ENCODE peak calls at places on chromosomes 5 and 9, in ten cellular contexts. One of them, this sample, is unnamed. For H3K4me1, the result is how much of the 10 kb centered on the place peaks cover.

GRCh38 chr9:93683331-93684134 is 107.1 kb downstream of the PHF2 start:
- DNase-seq in CD8-positive, alpha-beta T cell: no peak
- DNase-seq in IMR-90: no peak
- DNase-seq in esophagus squamous epithelium: no peak
- DNase-seq in H9: peak
- DNase-seq in HepG2: no peak
- DNase-seq in fibroblast of lung: no peak
- DNase-seq in tibial artery: peak
- DNase-seq in right cardiac atrium: no peak
- DNase-seq in tibial nerve: no peak
- DNase-seq in this sample: no peak

GRCh38 chr5:82406200-82406773 is 128.1 kb upstream of the RPS23 start:
- DNase-seq in right cardiac atrium: no peak
- DNase-seq in CD8-positive, alpha-beta T cell: no peak
- DNase-seq in HepG2: no peak
- DNase-seq in esophagus squamous epithelium: no peak
- DNase-seq in H9: no peak
- DNase-seq in IMR-90: peak
- DNase-seq in fibroblast of lung: peak
- DNase-seq in tibial artery: no peak
- DNase-seq in tibial nerve: no peak
- DNase-seq in this sample: no peak

GRCh38 chr5:149177911-149178565 is 36.7 kb downstream of the ABLIM3 start:
- DNase-seq in HepG2: no peak
- DNase-seq in tibial nerve: no peak
- DNase-seq in fibroblast of lung: peak
- DNase-seq in IMR-90: peak
- DNase-seq in H9: no peak
- DNase-seq in CD8-positive, alpha-beta T cell: no peak
- DNase-seq in esophagus squamous epithelium: no peak
- DNase-seq in right cardiac atrium: peak
- DNase-seq in tibial artery: no peak
- DNase-seq in this sample: no peak

GRCh38 chr5:128644863-128645262 is 106.8 kb upstream of the FBN2 start:
- DNase-seq in HepG2: no peak
- DNase-seq in fibroblast of lung: peak
- DNase-seq in CD8-positive, alpha-beta T cell: no peak
- DNase-seq in right cardiac atrium: no peak
- DNase-seq in H9: no peak
- DNase-seq in tibial nerve: no peak
- DNase-seq in tibial artery: no peak
- DNase-seq in IMR-90: peak
- DNase-seq in esophagus squamous epithelium: no peak
- DNase-seq in this sample: no peak

GRCh38 chr9:108553111-108553635 is 302.6 kb downstream of the ACTL7B start:
- DNase-seq in HepG2: no peak
- DNase-seq in right cardiac atrium: no peak
- DNase-seq in IMR-90: no peak
- DNase-seq in tibial nerve: no peak
- DNase-seq in tibial artery: no peak
- DNase-seq in fibroblast of lung: no peak
- DNase-seq in esophagus squamous epithelium: no peak
- DNase-seq in H9: no peak
- DNase-seq in CD8-positive, alpha-beta T cell: no peak
- DNase-seq in this sample: no peak

GRCh38 chr9:137339606-137340462 is 37.8 kb upstream of the NRARP start:
- DNase-seq in fibroblast of lung: no peak
- DNase-seq in HepG2: no peak
- DNase-seq in tibial artery: no peak
- DNase-seq in tibial nerve: no peak
- DNase-seq in H9: no peak
- DNase-seq in esophagus squamous epithelium: no peak
- DNase-seq in IMR-90: peak
- DNase-seq in right cardiac atrium: no peak
- DNase-seq in CD8-positive, alpha-beta T cell: no peak
- DNase-seq in this sample: no peak

GRCh38 chr5:130141689-130142320 is 237.5 kb downstream of the CHSY3 start:
- DNase-seq in tibial nerve: no peak
- DNase-seq in CD8-positive, alpha-beta T cell: no peak
- DNase-seq in H9: peak
- DNase-seq in fibroblast of lung: peak
- DNase-seq in IMR-90: no peak
- DNase-seq in right cardiac atrium: peak
- DNase-seq in tibial artery: no peak
- DNase-seq in HepG2: no peak
- DNase-seq in esophagus squamous epithelium: no peak
- DNase-seq in this sample: no peak

GRCh38 chr5:154288145-154288544 is 97.6 kb downstream of the GALNT10 start:
- DNase-seq in tibial artery: no peak
- DNase-seq in esophagus squamous epithelium: no peak
- DNase-seq in HepG2: peak
- DNase-seq in CD8-positive, alpha-beta T cell: no peak
- DNase-seq in H9: no peak
- DNase-seq in tibial nerve: peak
- DNase-seq in fibroblast of lung: peak
- DNase-seq in IMR-90: peak
- DNase-seq in right cardiac atrium: peak
- DNase-seq in this sample: peak

GRCh38 chr5:96259211-96259772 is 173.8 kb downstream of the PCSK1 start:
- DNase-seq in CD8-positive, alpha-beta T cell: no peak
- DNase-seq in right cardiac atrium: no peak
- DNase-seq in H9: no peak
- DNase-seq in IMR-90: peak
- DNase-seq in tibial artery: no peak
- DNase-seq in HepG2: peak
- DNase-seq in esophagus squamous epithelium: no peak
- DNase-seq in fibroblast of lung: peak
- DNase-seq in tibial nerve: no peak
- DNase-seq in this sample: no peak

GRCh38 chr5:130975847-130976246 is 189.2 kb downstream of the HINT1 start:
- DNase-seq in CD8-positive, alpha-beta T cell: no peak
- DNase-seq in fibroblast of lung: no peak
- DNase-seq in HepG2: no peak
- DNase-seq in IMR-90: no peak
- DNase-seq in right cardiac atrium: no peak
- DNase-seq in esophagus squamous epithelium: no peak
- DNase-seq in tibial artery: no peak
- DNase-seq in tibial nerve: no peak
- DNase-seq in H9: no peak
- DNase-seq in this sample: no peak

GRCh38 chr9:70479880-70480291 is 65.4 kb upstream of the KLF9 start:
- DNase-seq in IMR-90: peak
- DNase-seq in tibial nerve: no peak
- DNase-seq in CD8-positive, alpha-beta T cell: no peak
- DNase-seq in H9: peak
- DNase-seq in right cardiac atrium: peak
- DNase-seq in fibroblast of lung: peak
- DNase-seq in HepG2: no peak
- DNase-seq in esophagus squamous epithelium: no peak
- DNase-seq in tibial artery: peak
- DNase-seq in this sample: peak
- H3K4me1 ChIP-seq in IMR-90: under half
- H3K4me1 ChIP-seq in tibial nerve: half or more
- H3K4me1 ChIP-seq in CD8-positive, alpha-beta T cell: under half
- H3K4me1 ChIP-seq in H9: under half
- H3K4me1 ChIP-seq in right cardiac atrium: under half
- H3K4me1 ChIP-seq in fibroblast of lung: under half
- H3K4me1 ChIP-seq in HepG2: under half
- H3K4me1 ChIP-seq in esophagus squamous epithelium: half or more
- H3K4me1 ChIP-seq in tibial artery: half or more
- H3K4me1 ChIP-seq in this sample: half or more

DNA sequence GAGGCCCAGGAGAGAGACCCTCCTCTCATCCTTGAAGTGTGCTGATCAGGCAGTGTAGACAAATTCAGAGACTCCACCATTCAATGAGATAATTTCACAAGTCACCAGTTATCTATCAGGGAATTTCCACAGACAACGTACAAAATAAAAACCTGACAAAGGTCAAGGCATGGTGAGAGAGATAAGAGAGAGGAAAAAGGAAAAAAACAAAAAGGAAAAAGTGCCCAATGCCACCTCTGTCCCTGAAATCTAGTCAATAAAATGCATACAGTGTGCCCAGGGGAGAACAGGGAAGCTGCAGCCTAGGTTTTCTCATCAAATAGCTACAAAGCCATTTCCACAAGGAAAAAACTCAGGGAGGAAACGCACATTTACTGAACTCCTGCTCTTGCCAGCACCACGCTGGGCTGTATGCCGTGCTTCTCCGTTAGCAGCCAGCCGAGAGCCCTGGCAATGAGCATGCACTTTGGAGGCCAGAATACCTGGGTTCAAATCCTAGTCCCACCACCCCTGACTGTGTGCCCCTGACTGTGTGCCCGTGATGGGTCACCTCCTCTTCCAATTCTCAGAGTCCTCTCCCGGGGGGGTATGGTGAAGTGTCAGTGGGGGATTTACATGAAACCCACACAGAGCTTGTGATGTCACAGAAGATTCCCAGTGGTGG is 11.6 kb downstream of the WHRN start:
- DNase-seq in tibial nerve: no peak
- DNase-seq in esophagus squamous epithelium: no peak
- DNase-seq in H9: no peak
- DNase-seq in IMR-90: no peak
- DNase-seq in HepG2: no peak
- DNase-seq in fibroblast of lung: no peak
- DNase-seq in right cardiac atrium: no peak
- DNase-seq in tibial artery: no peak
- DNase-seq in CD8-positive, alpha-beta T cell: no peak
- DNase-seq in this sample: no peak
- H3K4me1 ChIP-seq in tibial nerve: under half
- H3K4me1 ChIP-seq in esophagus squamous epithelium: under half
- H3K4me1 ChIP-seq in H9: under half
- H3K4me1 ChIP-seq in IMR-90: under half
- H3K4me1 ChIP-seq in HepG2: under half
- H3K4me1 ChIP-seq in fibroblast of lung: under half
- H3K4me1 ChIP-seq in right cardiac atrium: under half
- H3K4me1 ChIP-seq in tibial artery: under half
- H3K4me1 ChIP-seq in CD8-positive, alpha-beta T cell: under half
- H3K4me1 ChIP-seq in this sample: under half

GRCh38 chr5:147626494-147626893 is 116.6 kb upstream of the DPYSL3 start:
- DNase-seq in HepG2: no peak
- DNase-seq in tibial nerve: no peak
- DNase-seq in IMR-90: no peak
- DNase-seq in CD8-positive, alpha-beta T cell: no peak
- DNase-seq in fibroblast of lung: no peak
- DNase-seq in right cardiac atrium: no peak
- DNase-seq in H9: no peak
- DNase-seq in tibial artery: no peak
- DNase-seq in esophagus squamous epithelium: no peak
- DNase-seq in this sample: no peak

GRCh38 chr5:147629196-147629595 is 119.3 kb upstream of the DPYSL3 start:
- DNase-seq in HepG2: no peak
- DNase-seq in tibial artery: no peak
- DNase-seq in right cardiac atrium: no peak
- DNase-seq in IMR-90: no peak
- DNase-seq in CD8-positive, alpha-beta T cell: no peak
- DNase-seq in H9: no peak
- DNase-seq in fibroblast of lung: no peak
- DNase-seq in esophagus squamous epithelium: no peak
- DNase-seq in tibial nerve: no peak
- DNase-seq in this sample: no peak

GRCh38 chr5:147633173-147633572 is 123.3 kb upstream of the DPYSL3 start:
- DNase-seq in right cardiac atrium: no peak
- DNase-seq in tibial artery: no peak
- DNase-seq in CD8-positive, alpha-beta T cell: no peak
- DNase-seq in tibial nerve: no peak
- DNase-seq in IMR-90: no peak
- DNase-seq in fibroblast of lung: no peak
- DNase-seq in HepG2: no peak
- DNase-seq in esophagus squamous epithelium: no peak
- DNase-seq in H9: no peak
- DNase-seq in this sample: no peak

GRCh38 chr5:147631428-147631985 is 121.6 kb upstream of the DPYSL3 start:
- DNase-seq in fibroblast of lung: no peak
- DNase-seq in esophagus squamous epithelium: no peak
- DNase-seq in H9: no peak
- DNase-seq in tibial nerve: no peak
- DNase-seq in right cardiac atrium: no peak
- DNase-seq in HepG2: no peak
- DNase-seq in CD8-positive, alpha-beta T cell: no peak
- DNase-seq in IMR-90: no peak
- DNase-seq in tibial artery: no peak
- DNase-seq in this sample: no peak

DNA sequence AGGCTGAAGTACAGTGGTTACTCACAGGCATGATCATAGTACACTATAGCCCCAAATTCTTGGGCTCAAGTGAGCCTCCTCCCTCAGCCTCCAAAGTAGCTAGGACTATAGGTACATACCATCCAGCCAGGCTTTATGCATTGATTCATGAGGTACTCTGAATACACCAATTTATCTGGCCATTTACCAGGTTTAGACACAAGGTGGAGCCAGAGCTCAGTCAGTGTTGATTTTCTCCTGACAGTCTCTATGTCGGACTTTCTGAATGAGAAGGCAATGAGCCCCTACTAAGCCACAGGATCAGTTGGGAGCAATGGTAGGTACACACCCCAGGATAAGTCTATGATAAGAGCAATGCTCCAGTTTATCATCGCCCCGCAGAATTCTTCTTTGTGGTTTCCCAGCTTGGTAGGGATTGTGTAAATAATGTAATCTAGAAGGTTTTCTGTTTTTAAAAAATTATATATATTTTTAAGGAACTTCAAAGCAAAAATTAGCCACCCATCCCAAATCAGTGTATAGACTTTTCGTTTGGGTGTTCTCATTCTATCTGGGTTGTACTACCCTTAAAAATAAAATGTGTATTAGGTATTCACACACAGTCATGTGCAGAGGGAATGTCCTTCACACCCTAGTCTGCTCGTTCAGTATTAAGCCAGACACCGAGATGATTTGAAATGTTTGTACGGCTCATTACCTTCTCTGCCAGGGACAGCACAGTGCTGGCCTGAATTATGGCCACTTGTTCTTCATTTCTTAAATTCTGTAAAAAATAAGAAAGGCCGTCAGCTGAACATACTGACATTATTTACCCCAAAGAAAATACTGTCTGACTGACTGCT is 118.4 kb upstream of the DPYSL3 start:
- DNase-seq in fibroblast of lung: peak
- DNase-seq in IMR-90: peak
- DNase-seq in tibial nerve: peak
- DNase-seq in HepG2: peak
- DNase-seq in H9: peak
- DNase-seq in esophagus squamous epithelium: no peak
- DNase-seq in right cardiac atrium: no peak
- DNase-seq in CD8-positive, alpha-beta T cell: peak
- DNase-seq in tibial artery: no peak
- DNase-seq in this sample: peak
- H3K4me1 ChIP-seq in fibroblast of lung: under half
- H3K4me1 ChIP-seq in IMR-90: under half
- H3K4me1 ChIP-seq in tibial nerve: under half
- H3K4me1 ChIP-seq in HepG2: under half
- H3K4me1 ChIP-seq in H9: under half
- H3K4me1 ChIP-seq in esophagus squamous epithelium: under half
- H3K4me1 ChIP-seq in right cardiac atrium: under half
- H3K4me1 ChIP-seq in CD8-positive, alpha-beta T cell: under half
- H3K4me1 ChIP-seq in tibial artery: under half
- H3K4me1 ChIP-seq in this sample: under half

DNA sequence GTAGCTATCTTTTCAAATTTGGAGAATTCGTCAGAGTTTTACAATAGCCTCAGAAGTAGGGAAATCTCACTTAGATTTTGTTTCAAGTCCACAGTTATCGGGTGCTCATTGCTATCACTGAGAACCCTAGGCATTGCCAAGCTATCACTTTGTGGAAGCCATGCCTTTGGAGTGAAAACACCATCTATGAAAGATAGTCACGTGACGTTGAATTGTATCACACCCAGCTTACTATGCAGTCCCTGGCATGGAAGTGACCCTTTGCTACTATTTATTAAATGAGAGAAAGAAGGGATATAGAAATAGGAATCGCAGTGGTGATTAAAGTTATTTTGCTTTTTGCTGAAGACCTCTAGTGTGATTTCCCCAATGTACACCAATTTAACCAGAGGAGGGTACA is 97.2 kb downstream of the AOPEP start:
- DNase-seq in IMR-90: no peak
- DNase-seq in right cardiac atrium: no peak
- DNase-seq in HepG2: no peak
- DNase-seq in tibial nerve: no peak
- DNase-seq in tibial artery: no peak
- DNase-seq in H9: no peak
- DNase-seq in esophagus squamous epithelium: no peak
- DNase-seq in fibroblast of lung: no peak
- DNase-seq in CD8-positive, alpha-beta T cell: no peak
- DNase-seq in this sample: no peak
- H3K4me1 ChIP-seq in IMR-90: under half
- H3K4me1 ChIP-seq in right cardiac atrium: under half
- H3K4me1 ChIP-seq in HepG2: half or more
- H3K4me1 ChIP-seq in tibial nerve: under half
- H3K4me1 ChIP-seq in tibial artery: under half
- H3K4me1 ChIP-seq in H9: under half
- H3K4me1 ChIP-seq in esophagus squamous epithelium: half or more
- H3K4me1 ChIP-seq in fibroblast of lung: under half
- H3K4me1 ChIP-seq in CD8-positive, alpha-beta T cell: under half
- H3K4me1 ChIP-seq in this sample: under half

This sample was measured in body of pancreas.